ENCODE peak calls at places on chromosome 22, in five cellular contexts. Z, B, H, I and R are unnamed samples. For H3K27me3 and H3K9me3, the result is how much of the 10 kb centered on the place peaks cover.

GRCh38 chr22:19967850-19968449 is 26.3 kb upstream of the TXNRD2 start:
- DNase-seq in H (no peak), Z (no peak), I (no peak), B (no peak), R (no peak)

GRCh38 chr22:27966168-27967064 is 47.4 kb upstream of the PITPNB start:
- DNase-seq in I (no peak), Z (no peak), B (no peak), H (no peak), R (no peak)

GRCh38 chr22:18033204-18033998 is 9.0 kb upstream of the MICAL3 start:
- DNase-seq in Z (no peak), B (no peak), H (no peak), I (no peak), R (no peak)

GRCh38 chr22:33867118-33867863 is 53.0 kb downstream of the LARGE1 start:
- DNase-seq in B (no peak), I (no peak), Z (no peak), H (no peak), R (peak)

GRCh38 chr22:35452810-35453743 is 53.1 kb downstream of the MCM5 start:
- DNase-seq in I (no peak), Z (no peak), B (no peak), H (no peak), R (no peak)

GRCh38 chr22:39746600-39747262 is 146.8 kb downstream of the ENTHD1 start:
- DNase-seq in B (no peak), Z (no peak), I (no peak), H (no peak), R (no peak)

GRCh38 chr22:18954941-18955571 is 19.0 kb upstream of the PRODH start:
- DNase-seq in H (peak), B (no peak), Z (no peak), I (no peak), R (no peak)

GRCh38 chr22:40423882-40424640 is 53.7 kb downstream of the SGSM3 start:
- DNase-seq in I (no peak), B (no peak), H (no peak), Z (no peak), R (no peak)

GRCh38 chr22:25495286-25495685 is 69.2 kb upstream of the GRK3 start:
- DNase-seq in H (peak), Z (no peak), I (no peak), B (no peak), R (no peak)

GRCh38 chr22:11066458-11067285 is 4461.3 kb upstream of the OR11H1 start:
- DNase-seq in I (peak), H (peak), B (no peak), Z (no peak), R (no peak)

GRCh38 chr22:39965749-39966148 is 5.6 kb downstream of the TMA7B start:
- DNase-seq in H (no peak), Z (no peak), B (no peak), I (peak), R (no peak)

GRCh38 chr22:39731881-39732555 is 161.5 kb downstream of the CACNA1I start:
- DNase-seq in Z (no peak), I (no peak), B (no peak), H (no peak), R (no peak)

GRCh38 chr22:43634316-43634715 is 177.8 kb downstream of the EFCAB6 start:
- DNase-seq in I (no peak), H (no peak), Z (no peak), B (no peak), R (no peak)

GRCh38 chr22:42299586-42300285 is 29.3 kb upstream of the TCF20 start:
- DNase-seq in H (no peak), I (peak), B (no peak), Z (peak), R (peak)

GRCh38 chr22:31447337-31447736 is 42.3 kb downstream of the EIF4ENIF1 start:
- DNase-seq in H (no peak), B (no peak), I (no peak), Z (no peak), R (no peak)

GRCh38 chr22:39353346-39353745 is 3.6 kb downstream of the SYNGR1 start:
- DNase-seq in H (no peak), B (no peak), Z (no peak), I (no peak), R (no peak)

GRCh38 chr22:42562282-42562681 is 8.5 kb downstream of the SERHL2 start:
- DNase-seq in H (no peak), I (no peak), Z (peak), B (peak), R (no peak)

GRCh38 chr22:30416403-30416802 is 9.2 kb upstream of the MTFP1 start:
- DNase-seq in I (no peak), Z (no peak), B (no peak), H (no peak), R (no peak)

GRCh38 chr22:46123694-46124382 is 26.5 kb upstream of the PPARA start:
- DNase-seq in H (no peak), Z (no peak), B (no peak), I (no peak), R (no peak)

GRCh38 chr22:43501951-43502874 is 90.4 kb downstream of the MPPED1 start:
- DNase-seq in H (no peak), I (no peak), B (no peak), Z (no peak), R (no peak)

GRCh38 chr22:29787371-29787980 is 20.3 kb downstream of the UQCR10 start:
- DNase-seq in I (no peak), Z (no peak), B (no peak), H (peak), R (no peak)

GRCh38 chr22:43829904-43830851 is 18.1 kb upstream of the EFCAB6 start:
- DNase-seq in I (no peak), H (peak), Z (no peak), B (no peak), R (peak)

GRCh38 chr22:25360411-25360810 is 141.0 kb downstream of the CRYBB2 start:
- DNase-seq in I (no peak), H (no peak), B (no peak), Z (no peak), R (peak)

GRCh38 chr22:44825310-44826150 is 73.2 kb downstream of the ARHGAP8 start:
- DNase-seq in H (peak), Z (no peak), I (no peak), B (peak), R (no peak)

DNA sequence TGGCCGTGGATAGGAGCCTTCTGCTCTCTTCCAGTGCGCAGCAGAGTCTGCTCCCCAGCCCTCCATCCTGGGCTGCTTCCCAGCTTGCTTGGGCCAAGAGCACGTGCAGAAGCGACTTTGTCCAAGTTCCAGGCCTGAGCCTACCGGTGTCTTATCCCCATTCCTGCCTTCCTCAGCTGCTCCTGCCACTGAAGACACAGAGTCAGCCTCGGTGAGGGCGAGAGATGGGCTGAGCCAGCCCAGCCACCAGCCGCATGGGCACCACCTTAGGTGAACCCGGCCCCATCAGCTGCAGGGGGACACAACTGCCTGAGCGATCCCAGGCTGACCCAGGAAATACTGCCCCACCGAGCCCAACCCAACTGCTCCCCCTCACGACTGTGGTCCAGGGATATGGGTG is 847.8 kb downstream of the TBC1D22A start:
- DNase-seq in H (no peak), Z (no peak), I (no peak), B (no peak), R (no peak)
- H3K27me3 ChIP-seq in H (under half), Z (under half), I (under half), B (under half), R (under half)

GRCh38 chr22:37431366-37431765 is 4.1 kb upstream of the ELFN2 start:
- DNase-seq in B (no peak), Z (no peak), H (no peak), I (no peak), R (no peak)
- H3K9me3 ChIP-seq in B (under half), Z (under half), H (under half), I (under half), R (under half)

DNA sequence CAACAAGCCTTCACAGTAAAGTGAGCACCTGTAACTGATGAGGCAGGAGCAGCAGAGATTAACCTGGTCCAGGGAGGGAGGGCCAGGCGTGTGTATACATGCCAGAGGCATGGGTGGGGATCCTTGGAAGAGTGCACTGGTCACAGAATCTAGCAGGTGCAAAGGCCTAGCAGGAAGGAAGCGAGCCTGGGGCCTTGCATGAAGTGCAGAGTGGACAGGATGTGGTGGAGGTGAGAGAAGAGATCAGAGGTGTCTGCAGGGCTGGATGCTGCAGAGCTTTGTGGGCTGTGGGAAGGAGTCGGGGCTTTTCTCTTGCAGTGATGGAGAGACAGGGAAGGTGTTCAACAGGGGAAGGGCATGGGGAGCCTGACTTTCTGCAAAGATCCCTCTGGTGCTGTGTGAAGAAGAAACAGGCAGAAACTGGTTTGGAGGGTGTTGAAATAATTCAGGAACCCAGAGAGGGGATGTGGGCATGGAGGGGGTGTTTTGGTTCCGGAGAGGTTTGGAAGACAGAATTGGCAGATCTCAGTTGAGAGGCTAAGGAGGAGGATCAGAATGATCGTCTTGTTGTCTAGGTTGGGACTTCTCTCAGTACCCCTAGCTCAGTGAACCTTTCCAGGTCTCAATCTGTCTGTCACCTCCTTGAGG is 2.6 kb upstream of the TPST2 start:
- DNase-seq in I (no peak), H (no peak), Z (peak), B (no peak), R (no peak)
- TF ChIP-seq POLR2A in I (no peak), H (no peak), Z (no peak), B (no peak), R (no peak)

DNA sequence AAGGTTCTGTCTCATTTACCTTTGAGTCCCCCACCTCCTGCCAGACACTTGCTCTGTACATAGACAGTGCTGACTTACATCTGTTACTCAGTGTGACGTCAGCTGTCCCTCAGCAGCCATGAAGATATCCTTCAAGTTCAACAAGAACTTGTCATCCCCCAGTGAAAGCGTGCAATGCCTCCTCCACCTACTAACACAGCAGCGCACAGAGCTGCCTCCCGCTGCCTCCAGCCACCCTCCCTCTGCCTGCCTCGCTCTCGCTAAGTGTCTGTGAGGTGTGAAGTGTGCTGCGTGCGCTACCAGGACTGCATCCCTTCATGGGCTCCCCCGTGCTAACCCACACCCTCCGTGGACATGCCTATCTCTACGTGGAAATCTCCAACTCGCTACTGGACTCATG is 621.4 kb downstream of the BRD1 start:
- DNase-seq in B (no peak), H (peak), I (no peak), Z (no peak), R (peak)
- H3K27me3 ChIP-seq in B (under half), H (under half), I (under half), Z (under half), R (under half)

GRCh38 chr22:23549198-23549595 is 30.9 kb downstream of the IGLL1 start:
- DNase-seq in I (no peak), H (no peak), Z (no peak), B (no peak), R (no peak)
- H3K9me3 ChIP-seq in I (under half), H (under half), Z (under half), B (under half), R (under half)

GRCh38 chr22:37179126-37179470 is 8.9 kb downstream of the C1QTNF6 start:
- DNase-seq in I (no peak), Z (no peak), B (no peak), H (no peak), R (no peak)

GRCh38 chr22:37177755-37178154 is 10.3 kb downstream of the C1QTNF6 start:
- DNase-seq in H (no peak), I (no peak), Z (no peak), B (no peak), R (peak)

GRCh38 chr22:37177221-37177620 is 10.8 kb downstream of the C1QTNF6 start:
- DNase-seq in Z (no peak), I (no peak), B (no peak), H (peak), R (no peak)

GRCh38 chr22:37179622-37180420 is 8.2 kb downstream of the C1QTNF6 start:
- DNase-seq in Z (no peak), H (peak), I (no peak), B (peak), R (no peak)

GRCh38 chr22:37178350-37179125 is 9.5 kb downstream of the C1QTNF6 start:
- DNase-seq in H (peak), Z (no peak), B (no peak), I (no peak), R (no peak)
- TF ChIP-seq POLR2A in H (no peak), Z (no peak), B (no peak), I (no peak), R (no peak)

DNA sequence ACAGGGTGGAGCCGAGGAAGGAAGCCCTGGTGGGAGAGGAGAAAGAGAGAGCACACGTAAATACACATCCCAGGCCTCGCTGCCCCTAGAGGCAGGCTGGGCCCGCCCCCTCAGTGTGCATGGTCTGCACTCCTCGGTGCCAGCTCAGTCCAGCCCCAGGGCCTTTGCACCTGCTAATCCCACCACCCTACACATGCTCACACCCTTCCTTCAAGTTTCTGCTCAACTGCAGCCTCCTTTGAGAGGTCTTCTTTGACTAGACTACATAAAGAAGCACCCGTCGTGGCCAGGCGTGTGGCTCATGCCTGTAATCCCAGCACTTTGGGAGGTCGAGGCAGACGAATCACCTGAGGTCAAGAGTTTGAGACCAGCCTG is 5.5 kb downstream of the IL2RB start:
- DNase-seq in H (no peak), I (no peak), B (no peak), Z (no peak), R (peak)
- H3K27me3 ChIP-seq in H (under half), I (under half), B (under half), Z (under half), R (under half)

GRCh38 chr22:49629586-49630447 is 197.9 kb downstream of the BRD1 start:
- DNase-seq in Z (no peak), B (no peak), I (no peak), H (peak), R (no peak)
- H3K9me3 ChIP-seq in Z (under half), B (under half), I (under half), H (under half), R (under half)